ENCODE peak calls at places on chromosomes 6 and 20, in nine cellular contexts. C is brain microvascular endothelial cell; R is CD8-positive, alpha-beta memory T cell; E is substantia nigra; Z is aorta; N is fibroblast of lung; O is dorsolateral prefrontal cortex; Y is left lung; M is breast epithelium. I is an unnamed sample.

GRCh38 chr20:24980321-24981053 is 12.1 kb downstream of the APMAP start:
- DNase-seq in C (no peak), E (no peak), Y (no peak), O (peak; percentile 26), N (no peak), R (no peak), Z (no peak), M (no peak), I (no peak)

GRCh38 chr6:130675072-130675471 is 152.1 kb upstream of the SMLR1 start:
- DNase-seq in O (no peak), E (no peak), Z (no peak), N (peak; percentile 78), C (peak; percentile 95), Y (no peak), M (no peak), R (no peak), I (no peak)

GRCh38 chr6:37134622-37135191 is 35.2 kb upstream of the PIM1 start:
- DNase-seq in Y (peak; percentile 51), N (peak; percentile 94), C (peak; percentile 97), Z (peak; percentile 84), E (no peak), R (peak; percentile 60), O (no peak), M (no peak), I (no peak)

GRCh38 chr6:158972241-158973233 is 27.5 kb downstream of the RSPH3 start:
- DNase-seq in N (peak; percentile 80), Z (no peak), Y (no peak), O (no peak), M (no peak), C (peak; percentile 25), E (no peak), R (no peak), I (no peak)

GRCh38 chr6:129749749-129750120 is 39.8 kb upstream of the ARHGAP18 start:
- DNase-seq in M (no peak), Y (no peak), Z (no peak), E (no peak), C (peak; percentile 41), N (peak; percentile 89), R (peak; percentile 45), O (no peak), I (no peak)

GRCh38 chr6:2970034-2970685 is 1.2 kb downstream of the SERPINB6 start:
- DNase-seq in Y (peak; percentile 32), R (no peak), O (no peak), C (no peak), Z (no peak), M (no peak), N (no peak), E (peak; percentile 24), I (peak; percentile 11)

GRCh38 chr6:1787894-1788293 is 178.2 kb downstream of the FOXC1 start:
- DNase-seq in C (peak; percentile 73), Z (peak; percentile 83), Y (no peak), R (no peak), O (no peak), E (no peak), N (peak; percentile 40), M (no peak), I (no peak)

GRCh38 chr6:146543940-146544661 is 468 bp downstream of the RAB32 start:
- DNase-seq in E (peak; percentile 68), M (peak; percentile 51), R (no peak), O (peak; percentile 30), N (peak; percentile 48), C (peak; percentile 37), Z (peak; percentile 81), Y (peak; percentile 46), I (peak; percentile 29)

GRCh38 chr6:147311218-147311617 is 107.0 kb downstream of the STXBP5 start:
- DNase-seq in C (no peak), Z (no peak), E (no peak), R (no peak), Y (no peak), M (no peak), O (no peak), N (peak; percentile 20), I (no peak)

GRCh38 chr20:59161626-59162170 is 1.9 kb upstream of the ZNF831 start:
- DNase-seq in N (no peak), E (no peak), C (no peak), O (no peak), Y (no peak), R (no peak), M (no peak), Z (no peak), I (no peak)

GRCh38 chr20:59165794-59166709 is 2.4 kb downstream of the ZNF831 start:
- DNase-seq in Z (no peak), C (no peak), Y (no peak), O (no peak), M (no peak), N (no peak), E (no peak), R (peak; percentile 66), I (no peak)

GRCh38 chr20:59165389-59165785 is 1.8 kb downstream of the ZNF831 start:
- DNase-seq in O (no peak), N (no peak), M (no peak), C (no peak), Y (no peak), R (no peak), Z (no peak), E (no peak), I (no peak)

GRCh38 chr20:59163641-59164530 is at the start of gene ZNF831:
- DNase-seq in M (no peak), O (no peak), Z (no peak), C (no peak), E (no peak), R (no peak), Y (no peak), N (no peak), I (no peak)

DNA sequence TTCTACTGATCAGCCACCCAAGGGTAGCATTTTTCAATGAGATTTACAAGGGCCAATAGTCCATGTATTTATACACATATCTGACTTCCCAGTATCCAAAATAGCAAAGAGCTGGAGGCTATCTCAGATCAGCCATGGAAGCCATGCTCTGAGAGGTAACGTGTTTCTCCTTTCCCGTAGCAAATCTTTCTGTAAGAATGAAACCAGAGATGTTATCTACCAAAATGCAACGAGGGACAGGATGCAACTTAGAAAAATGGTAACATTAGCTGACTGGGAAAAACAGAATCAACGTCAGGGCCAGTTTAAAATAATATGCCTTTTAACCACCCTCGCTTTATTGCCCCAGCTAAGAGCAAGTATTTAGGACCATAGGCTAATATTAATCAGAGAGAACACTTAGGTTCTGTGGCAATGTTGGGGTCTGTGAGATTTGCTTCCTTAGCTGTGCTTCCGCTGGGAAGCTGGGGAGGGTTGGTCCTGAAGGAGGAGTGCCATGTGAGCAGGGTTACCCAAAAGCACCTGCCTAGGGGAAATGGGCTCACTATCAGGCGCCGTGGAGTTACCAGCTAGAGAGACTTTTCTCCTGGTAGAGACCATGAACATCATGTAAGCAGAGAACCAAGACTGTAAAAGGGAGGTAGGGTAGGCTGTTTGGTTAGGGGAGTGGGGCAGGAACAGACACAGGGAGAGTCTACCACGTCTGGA is 1.2 kb downstream of the ZNF831 start:
- DNase-seq in N (no peak), O (no peak), Z (no peak), E (no peak), C (no peak), M (no peak), R (no peak), Y (no peak), I (no peak)
- H3K27ac ChIP-seq in N (no peak overlapping the region), O (no peak overlapping the region), Z (no peak overlapping the region), E (no peak overlapping the region), C (no peak overlapping the region), M (peak overlapping the region; percentile 35), R (peak overlapping the region; percentile 95), Y (no peak overlapping the region), I (no peak overlapping the region)

DNA sequence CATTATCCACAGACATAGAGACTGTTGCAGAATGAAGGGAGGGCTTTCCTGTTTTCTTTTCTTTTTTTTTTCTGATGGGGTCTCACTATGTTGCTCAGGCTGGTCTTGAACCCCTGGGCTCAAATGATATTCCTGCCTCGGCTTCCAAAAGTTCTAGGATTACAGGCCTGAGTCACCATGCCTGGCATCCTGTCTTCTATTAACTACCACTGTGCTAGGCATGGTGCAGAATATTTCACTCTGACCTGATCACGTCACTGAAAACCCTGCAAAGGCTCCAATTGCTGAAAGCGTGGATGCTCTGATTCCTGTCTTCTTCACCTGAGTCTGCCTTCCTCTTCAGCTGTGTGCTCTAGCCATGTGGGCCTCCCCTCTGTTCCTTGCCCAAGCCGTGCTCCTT is 8.5 kb upstream of the DNMT3B start:
- DNase-seq in E (no peak), O (no peak), C (peak; percentile 31), Y (no peak), M (no peak), N (no peak), R (no peak), Z (no peak), I (no peak)
- H3K27ac ChIP-seq in E (no peak overlapping the region), O (no peak overlapping the region), C (no peak overlapping the region), Y (no peak overlapping the region), M (no peak overlapping the region), N (no peak overlapping the region), R (no peak overlapping the region), Z (no peak overlapping the region), I (no peak overlapping the region)

GRCh38 chr6:19465240-19465639 is 371.9 kb upstream of the ID4 start:
- DNase-seq in M (no peak), Y (no peak), E (no peak), R (no peak), N (peak; percentile 1), Z (no peak), C (no peak), O (no peak), I (no peak)

GRCh38 chr6:19472168-19472567 is 365.0 kb upstream of the ID4 start:
- DNase-seq in N (peak; percentile 89), M (no peak), E (no peak), Y (no peak), R (no peak), C (peak; percentile 99), Z (no peak), O (no peak), I (no peak)

GRCh38 chr6:19472850-19473249 is 364.3 kb upstream of the ID4 start:
- DNase-seq in Z (no peak), R (no peak), O (no peak), M (no peak), Y (no peak), C (no peak), N (no peak), E (no peak), I (no peak)

GRCh38 chr6:19465760-19466159 is 371.4 kb upstream of the ID4 start:
- DNase-seq in O (no peak), E (no peak), R (no peak), C (peak; percentile 37), Z (no peak), N (peak; percentile 95), Y (no peak), M (no peak), I (no peak)

GRCh38 chr6:19470333-19470732 is 366.8 kb upstream of the ID4 start:
- DNase-seq in M (no peak), C (no peak), Y (no peak), O (no peak), N (no peak), R (no peak), E (no peak), Z (no peak), I (no peak)
- H3K27ac ChIP-seq in M (no peak overlapping the region), C (no peak overlapping the region), Y (no peak overlapping the region), O (no peak overlapping the region), N (no peak overlapping the region), R (no peak overlapping the region), E (no peak overlapping the region), Z (no peak overlapping the region), I (no peak overlapping the region)

DNA sequence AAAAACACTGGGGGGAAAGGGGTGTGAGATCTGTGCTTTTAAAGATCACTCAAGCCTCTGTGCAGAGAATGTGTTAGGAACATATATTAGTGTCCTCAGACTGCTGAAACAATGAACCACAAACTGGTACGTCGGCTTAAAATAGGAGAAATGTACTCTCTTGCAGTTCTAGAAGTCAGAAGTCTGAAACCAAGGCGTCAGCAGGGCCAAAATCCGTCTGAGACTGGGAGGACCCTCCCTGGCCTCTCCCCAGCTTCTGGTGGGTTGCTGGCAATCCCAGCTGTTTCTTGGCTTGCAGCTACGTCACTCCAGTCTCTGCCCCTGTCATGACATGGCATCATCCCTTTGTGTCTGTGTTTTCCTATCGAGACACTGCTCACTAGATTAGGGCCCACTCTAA is 3.9 kb downstream of the CDH26 start:
- DNase-seq in Y (no peak), R (no peak), E (no peak), O (no peak), C (no peak), N (no peak), M (no peak), Z (no peak), I (no peak)
- H3K27ac ChIP-seq in Y (no peak overlapping the region), R (no peak overlapping the region), E (no peak overlapping the region), O (no peak overlapping the region), C (no peak overlapping the region), N (no peak overlapping the region), M (no peak overlapping the region), Z (no peak overlapping the region), I (no peak overlapping the region)

I was measured in caudate nucleus.